ENCODE peak calls at places on chromosomes 7 and 10, in ten cellular contexts. R, A, G, K, M, I, L, F, S and N are unnamed samples.

GRCh38 chr7:40612298-40612697 is 477.5 kb downstream of the SUGCT start:
- DNase-seq in A (no peak), R (no peak), G (no peak), S (no peak), L (no peak), K (no peak), M (no peak), I (no peak), F (no peak), N (no peak)

GRCh38 chr10:22434521-22434920 is 89.2 kb downstream of the SPAG6 start:
- DNase-seq in L (no peak), K (no peak), I (no peak), S (no peak), A (no peak), G (no peak), M (peak), R (no peak), F (peak), N (peak)

GRCh38 chr10:87734987-87735827 is 75.5 kb downstream of the PAPSS2 start:
- DNase-seq in F (peak), I (peak), S (peak), G (no peak), K (no peak), R (peak), A (no peak), M (peak), L (no peak), N (no peak)

GRCh38 chr7:128353610-128354009 is 7.9 kb downstream of the PRRT4 start:
- DNase-seq in G (no peak), A (no peak), R (no peak), L (no peak), F (no peak), I (no peak), S (no peak), K (no peak), M (no peak), N (no peak)

GRCh38 chr10:133565441-133566294 is at the start of gene SYCE1:
- DNase-seq in K (no peak), S (no peak), R (no peak), A (no peak), G (no peak), M (no peak), L (no peak), F (no peak), I (peak), N (no peak)

GRCh38 chr7:121071662-121072061 is 83.2 kb downstream of the CPED1 start:
- DNase-seq in R (no peak), I (no peak), S (no peak), M (no peak), K (no peak), L (no peak), F (no peak), G (no peak), A (no peak), N (no peak)

GRCh38 chr10:48400129-48400849 is 93.8 kb downstream of the MAPK8 start:
- DNase-seq in F (peak), K (no peak), R (peak), G (no peak), S (no peak), A (no peak), I (no peak), L (no peak), M (no peak), N (peak)

GRCh38 chr7:107700570-107700969 is 39.9 kb downstream of the SLC26A4 start:
- DNase-seq in R (peak), L (no peak), A (no peak), K (no peak), F (no peak), M (no peak), G (no peak), S (no peak), I (no peak), N (no peak)

GRCh38 chr10:97025613-97026242 is 160.0 kb downstream of the SLIT1 start:
- DNase-seq in S (peak), F (peak), I (peak), R (peak), L (peak), K (peak), M (peak), A (no peak), G (no peak), N (no peak)

GRCh38 chr10:21464134-21464533 is 61.3 kb downstream of the SKIDA1 start:
- DNase-seq in F (peak), L (no peak), S (no peak), G (no peak), K (no peak), R (peak), I (no peak), A (no peak), M (no peak), N (no peak)

GRCh38 chr7:72326365-72326764 is 85.8 kb downstream of the CALN1 start:
- DNase-seq in A (no peak), L (no peak), G (no peak), M (peak), S (no peak), R (no peak), K (no peak), F (no peak), I (no peak), N (no peak)

GRCh38 chr10:47058961-47059391 is 147.7 kb downstream of the PTPN20 start:
- DNase-seq in F (peak), M (peak), L (no peak), K (no peak), I (no peak), R (peak), A (no peak), S (no peak), G (no peak), N (no peak)

GRCh38 chr7:2523941-2524807 is 4.6 kb downstream of the LFNG start:
- DNase-seq in A (no peak), F (peak), M (peak), S (no peak), I (no peak), G (peak), L (peak), K (no peak), R (peak), N (peak)

GRCh38 chr10:31147220-31147608 is 115.5 kb upstream of the ZNF438 start:
- DNase-seq in R (peak), L (no peak), S (no peak), K (no peak), F (peak), A (no peak), I (no peak), G (no peak), M (peak), N (no peak)

GRCh38 chr7:37346761-37347160 is 101.9 kb downstream of the ELMO1 start:
- DNase-seq in I (no peak), K (no peak), F (no peak), M (no peak), G (no peak), A (no peak), S (no peak), R (no peak), L (no peak), N (no peak)

GRCh38 chr10:75853085-75853484 is 421.7 kb downstream of the LRMDA start:
- DNase-seq in I (no peak), M (no peak), F (peak), L (no peak), R (peak), A (no peak), G (no peak), K (no peak), S (no peak), N (no peak)

GRCh38 chr10:114308470-114309110 is 69.5 kb downstream of the VWA2 start:
- DNase-seq in R (peak), G (no peak), I (no peak), A (no peak), M (no peak), F (no peak), L (no peak), K (no peak), S (no peak), N (no peak)

GRCh38 chr10:113226404-113226803 is 276.4 kb downstream of the TCF7L2 start:
- DNase-seq in G (no peak), F (no peak), R (no peak), S (no peak), L (no peak), I (no peak), A (no peak), K (peak), M (peak), N (no peak)

GRCh38 chr7:55260671-55261385 is 104.3 kb upstream of the LANCL2 start:
- DNase-seq in R (no peak), M (no peak), S (no peak), K (no peak), L (no peak), G (no peak), F (no peak), I (no peak), A (no peak), N (no peak)

GRCh38 chr7:48894574-48894973 is 29.8 kb upstream of the CDC14C start:
- DNase-seq in R (no peak), F (no peak), K (no peak), S (no peak), M (no peak), L (no peak), I (no peak), G (no peak), A (no peak), N (no peak)

GRCh38 chr10:103967433-103968142 is 648 bp downstream of the SLK start:
- DNase-seq in L (peak), K (no peak), I (peak), A (no peak), F (peak), G (no peak), S (peak), M (peak), R (peak), N (peak)

GRCh38 chr10:5447071-5447470 is 34.7 kb downstream of the NET1 start:
- DNase-seq in F (peak), K (no peak), S (peak), M (peak), R (peak), G (no peak), I (no peak), A (no peak), L (no peak), N (peak)

GRCh38 chr7:131071786-131072504 is 255.7 kb upstream of the MKLN1 start:
- DNase-seq in I (peak), M (peak), F (peak), A (no peak), G (no peak), R (peak), S (peak), L (no peak), K (no peak), N (peak)

GRCh38 chr10:124627851-124628675 is 116.1 kb downstream of the FAM53B start:
- DNase-seq in K (no peak), F (no peak), S (peak), G (no peak), I (no peak), A (no peak), R (no peak), M (no peak), L (no peak), N (no peak)

GRCh38 chr7:101564778-101565211 is 64.3 kb downstream of the MYL10 start:
- DNase-seq in R (peak), M (peak), S (no peak), F (peak), A (no peak), K (no peak), G (no peak), I (peak), L (no peak), N (no peak)

GRCh38 chr7:124992881-124993562 is 63.4 kb upstream of the POT1 start:
- DNase-seq in I (no peak), A (no peak), M (no peak), S (no peak), F (peak), L (no peak), R (peak), K (no peak), G (no peak), N (peak)

GRCh38 chr10:123132576-123133477 is 2.9 kb upstream of the HMX3 start:
- DNase-seq in A (peak), F (peak), K (peak), R (peak), M (peak), I (peak), S (peak), G (peak), L (peak), N (peak)

GRCh38 chr7:38909870-38910269 is 879 bp upstream of the VPS41 start:
- DNase-seq in F (no peak), L (no peak), G (no peak), R (no peak), K (no peak), I (no peak), M (no peak), S (no peak), A (no peak), N (no peak)

GRCh38 chr7:111312966-111313365 is 222.0 kb downstream of the LRRN3 start:
- DNase-seq in R (peak), M (no peak), K (no peak), G (no peak), I (no peak), A (no peak), F (peak), L (no peak), S (peak), N (no peak)

GRCh38 chr7:35416568-35416967 is 162.7 kb upstream of the TBX20 start:
- DNase-seq in K (no peak), R (no peak), L (no peak), G (no peak), M (no peak), F (no peak), S (no peak), A (no peak), I (no peak), N (no peak)

GRCh38 chr7:150369740-150370501 is 1.3 kb downstream of the REPIN1 start:
- DNase-seq in L (no peak), G (no peak), I (no peak), S (no peak), A (no peak), F (no peak), R (peak), M (no peak), K (no peak), N (no peak)

GRCh38 chr10:97682042-97682441 is 5.0 kb downstream of the AVPI1 start:
- DNase-seq in L (no peak), A (no peak), R (no peak), G (no peak), S (no peak), K (no peak), I (no peak), M (no peak), F (no peak), N (no peak)

GRCh38 chr7:37786741-37787569 is 61.4 kb upstream of the NME8 start:
- DNase-seq in K (no peak), L (no peak), M (no peak), F (no peak), R (no peak), A (no peak), S (no peak), I (no peak), G (no peak), N (no peak)

GRCh38 chr7:152989889-152990380 is 230.4 kb downstream of the ACTR3B start:
- DNase-seq in A (no peak), S (no peak), G (no peak), L (no peak), M (no peak), F (no peak), K (no peak), R (no peak), I (no peak), N (peak)

GRCh38 chr10:91043173-91043910 is 122.5 kb upstream of the ANKRD1 start:
- DNase-seq in G (no peak), M (peak), L (no peak), S (peak), A (no peak), K (no peak), R (peak), I (no peak), F (peak), N (peak)

GRCh38 chr7:90250601-90251303 is 5.8 kb downstream of the CFAP69 start:
- DNase-seq in L (no peak), F (no peak), G (no peak), I (no peak), R (peak), M (peak), K (no peak), A (no peak), S (no peak), N (no peak)

GRCh38 chr7:148114807-148115206 is 475.8 kb upstream of the C7orf33 start:
- DNase-seq in A (no peak), M (no peak), L (no peak), G (no peak), R (no peak), F (no peak), K (no peak), I (no peak), S (no peak), N (no peak)

GRCh38 chr10:34732926-34733325 is 82.2 kb downstream of the PARD3 start:
- DNase-seq in K (no peak), G (no peak), S (peak), M (no peak), L (no peak), R (peak), A (no peak), F (peak), I (peak), N (peak)